ENCODE peak calls at places on chromosomes 13 and 19, in eight cellular contexts. H, V, S, Z, D, Q, K and M are unnamed samples.

GRCh38 chr13:95044452-95045205 is 256.6 kb downstream of the ABCC4 start:
- DNase-seq in Q (no peak), V (no peak), H (no peak), Z (no peak), D (no peak), S (no peak), K (no peak), M (no peak)

GRCh38 chr19:52048604-52049493 is at the start of gene ZNF432:
- DNase-seq in D (peak), S (peak), K (peak), Z (peak), Q (peak), V (peak), H (peak), M (peak)

GRCh38 chr13:50636007-50636704 is 207.3 kb downstream of the DLEU7 start:
- DNase-seq in H (no peak), Q (no peak), Z (no peak), S (no peak), K (no peak), D (peak), V (peak), M (no peak)

GRCh38 chr19:29664753-29665214 is 477 bp upstream of the PLEKHF1 start:
- DNase-seq in Q (no peak), H (no peak), Z (no peak), D (no peak), K (no peak), S (no peak), V (no peak), M (no peak)

GRCh38 chr19:30557212-30557611 is 185.0 kb downstream of the ZNF536 start:
- DNase-seq in Z (no peak), Q (no peak), V (no peak), D (no peak), K (no peak), H (no peak), S (no peak), M (no peak)

GRCh38 chr19:39671739-39672363 is 16.1 kb downstream of the LGALS16 start:
- DNase-seq in V (peak), D (peak), Z (peak), S (peak), Q (peak), H (peak), K (peak), M (peak)

GRCh38 chr19:40598918-40599307 is 2.3 kb upstream of the LTBP4 start:
- DNase-seq in S (no peak), Z (no peak), Q (no peak), V (no peak), H (no peak), D (no peak), K (no peak), M (no peak)

GRCh38 chr19:7460562-7460966 is 28.3 kb downstream of the PEX11G start:
- DNase-seq in V (no peak), S (no peak), Q (no peak), Z (no peak), K (peak), D (no peak), H (no peak), M (no peak)

GRCh38 chr13:92734545-92734944 is 492.1 kb upstream of the GPC6 start:
- DNase-seq in Z (no peak), Q (no peak), K (no peak), S (no peak), H (no peak), D (no peak), V (no peak), M (no peak)

GRCh38 chr13:73142091-73142490 is 83.3 kb downstream of the KLF5 start:
- DNase-seq in H (no peak), K (no peak), S (no peak), D (no peak), Q (no peak), Z (no peak), V (no peak), M (no peak)

GRCh38 chr19:37905936-37906867 is at the start of gene WDR87:
- DNase-seq in Q (no peak), S (peak), V (peak), K (no peak), D (peak), H (peak), Z (peak), M (peak)

GRCh38 chr13:73368608-73369007 is 309.8 kb downstream of the KLF5 start:
- DNase-seq in Q (no peak), D (no peak), K (no peak), V (no peak), S (no peak), H (no peak), Z (no peak), M (peak)

GRCh38 chr13:72166102-72166660 is 299.2 kb upstream of the DACH1 start:
- DNase-seq in V (no peak), H (no peak), Z (no peak), K (peak), Q (no peak), S (no peak), D (no peak), M (peak)

GRCh38 chr13:77544365-77544764 is 8.9 kb downstream of the SCEL start:
- DNase-seq in D (no peak), V (no peak), K (peak), Z (peak), S (peak), H (peak), Q (no peak), M (no peak)

GRCh38 chr13:73140804-73141203 is 82.0 kb downstream of the KLF5 start:
- DNase-seq in Z (no peak), H (no peak), D (no peak), V (peak), Q (no peak), S (no peak), K (no peak), M (no peak)

GRCh38 chr13:58953638-58954037 is 1210.1 kb downstream of the DIAPH3 start:
- DNase-seq in S (no peak), Q (no peak), D (no peak), K (peak), V (no peak), Z (no peak), H (no peak), M (no peak)

GRCh38 chr19:48760514-48761221 is 5.3 kb downstream of the FGF21 start:
- DNase-seq in V (no peak), S (peak), D (no peak), Q (no peak), K (no peak), Z (no peak), H (no peak), M (no peak)

GRCh38 chr13:52070929-52071523 is 46.5 kb downstream of the UTP14C start:
- DNase-seq in Z (peak), Q (no peak), K (peak), S (peak), D (peak), V (no peak), H (no peak), M (peak)

GRCh38 chr13:113862191-113862765 is 1.6 kb downstream of the GAS6 start:
- DNase-seq in K (no peak), V (no peak), Q (no peak), H (peak), D (no peak), Z (no peak), S (no peak), M (peak)

GRCh38 chr13:114311908-114312307 is 2.4 kb upstream of the CHAMP1 start:
- DNase-seq in Q (no peak), S (peak), V (no peak), H (no peak), D (no peak), Z (no peak), K (no peak), M (no peak)

GRCh38 chr19:20470345-20471119 is 95.0 kb downstream of the ZNF737 start:
- DNase-seq in Z (no peak), H (no peak), Q (no peak), K (no peak), V (no peak), S (no peak), D (no peak), M (no peak)

GRCh38 chr19:1304197-1304924 is 18.7 kb downstream of the EFNA2 start:
- DNase-seq in V (no peak), Z (no peak), H (peak), Q (no peak), K (no peak), S (no peak), D (no peak), M (no peak)
- H3K9ac ChIP-seq in V (peak), Z (no peak), H (peak), Q (no peak), K (no peak), S (no peak), D (peak), M (no peak)

GRCh38 chr19:1720237-1720636 is 33.1 kb upstream of the ONECUT3 start:
- DNase-seq in S (no peak), K (no peak), Q (no peak), V (no peak), Z (peak), H (no peak), D (no peak), M (no peak)

GRCh38 chr19:1719519-1719918 is 33.8 kb upstream of the ONECUT3 start:
- DNase-seq in S (no peak), D (no peak), V (no peak), Z (peak), H (no peak), K (no peak), Q (no peak), M (no peak)

GRCh38 chr19:1717200-1717969 is 35.9 kb upstream of the ONECUT3 start:
- DNase-seq in K (no peak), V (no peak), Z (no peak), H (no peak), Q (no peak), S (no peak), D (no peak), M (no peak)

GRCh38 chr19:1718382-1719315 is 34.7 kb upstream of the ONECUT3 start:
- DNase-seq in S (no peak), Z (peak), V (no peak), K (no peak), D (no peak), H (no peak), Q (no peak), M (no peak)

GRCh38 chr19:1717970-1718264 is 35.4 kb upstream of the ONECUT3 start:
- DNase-seq in Q (no peak), H (no peak), Z (no peak), V (no peak), D (no peak), K (no peak), S (no peak), M (no peak)
- H3K9ac ChIP-seq in Q (no peak), H (no peak), Z (no peak), V (no peak), D (no peak), K (no peak), S (no peak), M (no peak)

DNA sequence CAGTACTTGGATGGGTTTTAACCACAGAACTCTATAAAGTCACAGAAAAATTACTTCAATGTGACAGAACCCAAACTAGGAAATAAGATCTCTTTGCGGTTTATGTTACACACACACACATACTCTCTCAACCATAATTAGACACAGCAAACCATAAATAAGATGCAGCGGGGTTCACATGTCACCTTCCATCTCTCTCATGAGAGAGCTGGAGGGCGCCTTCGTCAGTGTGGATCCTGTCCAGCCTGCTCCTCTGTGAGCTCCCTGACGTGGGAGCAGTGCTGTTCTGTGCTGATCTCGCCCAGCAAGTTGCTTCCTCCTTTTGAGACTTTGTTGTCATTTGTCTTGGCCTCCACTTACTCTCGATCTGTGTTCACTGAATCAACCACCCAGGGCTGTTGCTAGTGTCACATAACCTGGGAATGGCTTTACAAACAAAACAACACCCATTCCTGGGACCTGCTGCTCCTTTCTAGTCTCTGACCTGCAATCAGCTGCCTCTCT is 204.9 kb upstream of the KL start:
- DNase-seq in Q (no peak), Z (no peak), S (peak), H (peak), V (no peak), D (no peak), K (no peak), M (no peak)
- H3K9ac ChIP-seq in Q (no peak), Z (no peak), S (no peak), H (no peak), V (no peak), D (no peak), K (no peak), M (no peak)

DNA sequence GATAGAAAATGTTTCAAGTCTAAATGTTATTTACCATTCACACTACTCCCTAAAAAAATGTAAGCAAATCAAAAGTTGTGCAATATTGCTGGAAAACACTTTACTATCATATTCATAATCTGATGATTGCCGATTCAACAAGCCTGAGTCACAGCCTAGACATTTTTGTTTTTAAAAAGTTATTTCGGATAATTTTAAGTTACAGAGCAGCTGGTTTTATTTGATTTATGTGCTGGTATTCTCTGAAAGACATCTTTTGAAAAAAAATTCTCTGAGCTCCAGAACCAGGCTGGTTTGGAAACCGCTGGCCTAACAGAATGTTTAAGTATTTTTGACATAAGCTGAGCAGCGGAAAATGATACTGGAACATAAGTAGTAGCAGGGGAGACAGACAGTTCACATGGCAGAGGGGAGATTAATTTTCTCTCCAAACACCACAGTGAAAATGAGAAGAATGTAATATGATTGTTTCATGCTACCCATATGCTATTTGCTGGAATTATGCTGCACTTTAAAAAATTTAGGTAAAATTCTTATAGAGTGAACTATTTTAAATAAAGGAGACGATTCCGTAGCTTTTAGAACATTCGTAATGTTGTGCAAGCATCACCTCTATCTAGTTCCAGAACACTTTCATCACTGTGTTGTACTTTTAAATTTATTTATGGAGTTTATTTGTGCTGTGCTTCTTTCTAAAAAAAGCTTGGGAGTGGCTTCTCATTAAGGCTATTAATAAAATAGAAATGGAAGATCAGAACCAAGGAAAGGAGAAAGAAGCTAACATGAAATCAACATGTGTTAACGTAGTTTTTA is 36.0 kb downstream of the TBC1D4 start:
- DNase-seq in Q (no peak), H (no peak), D (no peak), V (no peak), K (no peak), Z (no peak), S (peak), M (no peak)
- H3K9ac ChIP-seq in Q (no peak), H (no peak), D (no peak), V (no peak), K (no peak), Z (no peak), S (peak), M (no peak)

GRCh38 chr13:48411281-48412099 is 1.4 kb downstream of the LPAR6 start:
- DNase-seq in K (no peak), S (peak), Z (no peak), D (no peak), Q (no peak), H (peak), V (no peak), M (no peak)
- H3K9ac ChIP-seq in K (peak), S (peak), Z (no peak), D (peak), Q (no peak), H (peak), V (no peak), M (peak)

DNA sequence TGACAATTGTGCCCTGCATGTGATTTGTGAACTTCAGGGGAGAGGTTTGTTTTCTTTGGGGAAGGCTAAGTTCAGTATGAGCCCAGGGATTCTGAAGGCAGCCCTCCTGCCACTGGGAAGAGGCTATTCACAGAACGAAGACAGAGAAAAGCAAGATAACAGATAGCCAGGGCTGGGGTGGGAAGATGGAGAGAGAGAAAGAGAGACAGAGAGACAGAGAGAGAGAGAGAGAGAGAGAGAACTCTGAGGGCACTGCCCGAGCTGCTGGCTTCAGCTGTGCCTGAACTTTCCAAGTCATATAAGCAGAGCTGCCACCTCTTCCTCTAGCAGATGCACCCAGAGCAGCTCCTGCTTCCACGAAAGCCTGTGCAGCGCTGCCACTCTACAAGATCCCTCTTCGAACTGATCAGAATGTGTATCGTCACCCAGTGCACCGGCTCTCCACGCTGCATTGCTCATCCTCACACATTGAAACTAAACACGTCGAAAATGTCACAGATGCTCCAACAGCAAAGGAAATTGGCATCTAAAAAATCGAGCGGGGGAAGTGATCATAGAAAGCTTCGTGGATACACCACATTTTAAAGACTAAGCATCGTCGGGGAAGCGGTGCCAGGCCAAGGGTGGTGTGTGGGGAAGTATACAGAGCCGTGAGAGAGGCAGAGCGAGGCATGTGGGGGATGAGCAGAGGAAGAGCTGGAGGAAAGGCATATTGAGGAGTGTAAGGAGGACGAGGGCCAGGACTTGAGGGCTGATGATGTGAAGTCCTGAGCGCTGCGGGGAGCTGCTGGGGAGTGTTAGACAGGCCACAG is 81.9 kb upstream of the SIAH3 start:
- DNase-seq in S (no peak), V (no peak), D (no peak), Z (no peak), K (no peak), Q (no peak), H (no peak), M (no peak)
- H3K9ac ChIP-seq in S (no peak), V (no peak), D (no peak), Z (no peak), K (no peak), Q (no peak), H (no peak), M (no peak)